ENCODE peak calls at places on chromosomes 12 and 14, in four cellular contexts. R is NT2/D1, W is mesendoderm, A is lung. J is an unnamed sample.

GRCh38 chr14:103699901-103700752 is 15.1 kb downstream of the XRCC3 start:
- DNase-seq in A (no peak), W (no peak), R (no peak), J (no peak)

GRCh38 chr12:54201001-54201794 is 12.4 kb upstream of the SMUG1 start:
- DNase-seq in R (peak), A (peak), W (peak), J (peak)

GRCh38 chr12:499837-500458 is 40.2 kb downstream of the B4GALNT3 start:
- DNase-seq in A (no peak), W (no peak), R (no peak), J (no peak)

GRCh38 chr14:89498836-89499235 is 81.8 kb upstream of the FOXN3 start:
- DNase-seq in R (no peak), W (no peak), A (no peak), J (no peak)

GRCh38 chr12:70719672-70720420 is 82.6 kb upstream of the PTPRB start:
- DNase-seq in A (no peak), R (peak), W (peak), J (peak)

GRCh38 chr12:123267991-123268843 is 3.4 kb downstream of the CDK2AP1 start:
- DNase-seq in W (no peak), A (no peak), R (no peak), J (no peak)

GRCh38 chr12:91920276-91920675 is 225.4 kb downstream of the BTG1 start:
- DNase-seq in R (no peak), W (no peak), A (no peak), J (no peak)

GRCh38 chr12:162467-163307 is 51.3 kb downstream of the SLC6A12 start:
- DNase-seq in R (no peak), W (no peak), A (no peak), J (no peak)

GRCh38 chr14:100546051-100546443 is 41.2 kb downstream of the BEGAIN start:
- DNase-seq in A (no peak), W (no peak), R (no peak), J (no peak)

GRCh38 chr14:79379266-79379665 is 832.0 kb downstream of the DIO2 start:
- DNase-seq in W (no peak), A (no peak), R (no peak), J (no peak)

GRCh38 chr12:96327889-96328288 is 72.3 kb downstream of the CDK17 start:
- DNase-seq in W (no peak), R (no peak), A (no peak), J (no peak)

GRCh38 chr12:121030576-121031212 is 8.4 kb downstream of the OASL start:
- DNase-seq in A (no peak), W (no peak), R (no peak), J (no peak)

GRCh38 chr12:78403681-78404080 is 460.9 kb upstream of the SYT1 start:
- DNase-seq in W (no peak), R (no peak), A (no peak), J (no peak)

GRCh38 chr12:52901715-52902541 is 2.9 kb downstream of the KRT8 start:
- DNase-seq in W (no peak), R (no peak), A (no peak), J (no peak)

GRCh38 chr12:559907-560455 is 100.2 kb downstream of the B4GALNT3 start:
- DNase-seq in A (no peak), W (no peak), R (no peak), J (no peak)

GRCh38 chr14:68659021-68659931 is 133.6 kb downstream of the ZFP36L1 start:
- DNase-seq in A (no peak), R (no peak), W (no peak), J (no peak)

GRCh38 chr12:89770391-89770790 is 61.8 kb upstream of the ATP2B1 start:
- DNase-seq in A (no peak), R (no peak), W (peak), J (no peak)

GRCh38 chr14:24411468-24412454 is 13.0 kb downstream of the NYNRIN start:
- DNase-seq in A (no peak), W (peak), R (no peak), J (peak)

GRCh38 chr14:92122351-92122677 is 545 bp downstream of the CPSF2 start:
- DNase-seq in A (no peak), W (peak), R (no peak), J (peak)

GRCh38 chr14:61710853-61711817 is 15.8 kb downstream of the HIF1A start:
- DNase-seq in W (no peak), R (no peak), A (no peak), J (no peak)

GRCh38 chr14:37792124-37792523 is 196.7 kb downstream of the TTC6 start:
- DNase-seq in W (no peak), A (no peak), R (no peak), J (no peak)

GRCh38 chr14:39015964-39016577 is 87.0 kb downstream of the SEC23A start:
- DNase-seq in R (no peak), W (no peak), A (no peak), J (no peak)

GRCh38 chr14:22560638-22561365 is 28.2 kb downstream of the DAD1 start:
- DNase-seq in A (peak), W (peak), R (no peak), J (no peak)

GRCh38 chr12:106364261-106364660 is 6.7 kb downstream of the POLR3B start:
- DNase-seq in W (no peak), A (no peak), R (no peak), J (no peak)

J was measured in HAP-1.